ENCODE peak calls at places on chromosomes 7 and 10, in four cellular contexts. V, D, E and H are unnamed samples.

GRCh38 chr10:110834622-110835219 is 37.0 kb upstream of the PDCD4 start:
- DNase-seq in V (no peak), D (no peak), E (no peak), H (no peak)

GRCh38 chr10:124344266-124344590 is 74.5 kb downstream of the OAT start:
- DNase-seq in V (peak), D (no peak), E (no peak), H (no peak)

GRCh38 chr7:36313607-36314006 is 76.1 kb upstream of the ANLN start:
- DNase-seq in V (no peak), D (no peak), E (no peak), H (no peak)

GRCh38 chr10:29882766-29883165 is 176.6 kb downstream of the JCAD start:
- DNase-seq in V (no peak), D (peak), E (no peak), H (no peak)

GRCh38 chr10:117007080-117007479 is 2.1 kb upstream of the SHTN1 start:
- DNase-seq in V (no peak), D (no peak), E (no peak), H (peak)

GRCh38 chr7:92623544-92623943 is 33.4 kb upstream of the FAM133B start:
- DNase-seq in V (no peak), D (no peak), E (no peak), H (no peak)

GRCh38 chr7:91515961-91516360 is 251.7 kb downstream of the FZD1 start:
- DNase-seq in V (no peak), D (no peak), E (no peak), H (no peak)

GRCh38 chr10:60955957-60956425 is 12.0 kb upstream of the RHOBTB1 start:
- DNase-seq in V (no peak), D (no peak), E (no peak), H (no peak)

GRCh38 chr7:108570146-108570755 is 577 bp downstream of the DNAJB9 start:
- DNase-seq in V (peak), D (peak), E (peak), H (peak)

GRCh38 chr10:103184615-103185014 is 8.5 kb downstream of the NT5C2 start:
- DNase-seq in V (no peak), D (no peak), E (no peak), H (no peak)

GRCh38 chr10:18886102-18886501 is 162.5 kb upstream of the MALRD1 start:
- DNase-seq in V (no peak), D (no peak), E (peak), H (no peak)

GRCh38 chr7:36620166-36620708 is 104.1 kb downstream of the AOAH start:
- DNase-seq in V (no peak), D (no peak), E (no peak), H (no peak)

GRCh38 chr10:6464862-6465430 is 115.1 kb downstream of the PRKCQ start:
- DNase-seq in V (no peak), D (no peak), E (no peak), H (no peak)

GRCh38 chr10:31037749-31038148 is 6.1 kb upstream of the ZNF438 start:
- DNase-seq in V (no peak), D (no peak), E (no peak), H (no peak)

GRCh38 chr10:118967160-118967559 is 62.4 kb upstream of the NANOS1 start:
- DNase-seq in V (peak), D (no peak), E (no peak), H (no peak)
- TF ChIP-seq CTCF in V (no peak), D (no peak), E (no peak), H (no peak)

GRCh38 chr7:15288746-15289145 is 273.1 kb downstream of the AGMO start:
- DNase-seq in V (no peak), D (no peak), E (no peak), H (no peak)

DNA sequence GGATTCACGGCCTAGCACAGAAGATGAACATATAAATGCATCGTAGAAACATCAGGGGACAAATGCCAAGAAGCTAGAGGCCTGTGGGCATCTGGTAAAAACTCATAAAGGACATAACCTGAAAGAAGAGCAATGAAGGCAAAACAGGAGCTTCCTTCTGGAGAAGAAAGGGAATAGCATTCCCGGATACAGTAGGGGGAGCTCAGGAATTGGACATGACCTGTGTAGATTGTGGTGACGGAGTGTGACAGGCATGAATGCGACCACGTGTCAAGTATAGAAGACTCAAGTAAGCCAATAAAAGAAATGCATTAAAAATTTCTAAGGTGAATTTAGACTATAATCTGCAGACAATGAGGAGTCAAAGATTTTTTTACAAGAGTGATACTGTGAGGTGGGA is 270.1 kb downstream of the AGMO start:
- DNase-seq in V (no peak), D (no peak), E (no peak), H (no peak)
- TF ChIP-seq CTCF in V (no peak), D (no peak), E (no peak), H (no peak)

DNA sequence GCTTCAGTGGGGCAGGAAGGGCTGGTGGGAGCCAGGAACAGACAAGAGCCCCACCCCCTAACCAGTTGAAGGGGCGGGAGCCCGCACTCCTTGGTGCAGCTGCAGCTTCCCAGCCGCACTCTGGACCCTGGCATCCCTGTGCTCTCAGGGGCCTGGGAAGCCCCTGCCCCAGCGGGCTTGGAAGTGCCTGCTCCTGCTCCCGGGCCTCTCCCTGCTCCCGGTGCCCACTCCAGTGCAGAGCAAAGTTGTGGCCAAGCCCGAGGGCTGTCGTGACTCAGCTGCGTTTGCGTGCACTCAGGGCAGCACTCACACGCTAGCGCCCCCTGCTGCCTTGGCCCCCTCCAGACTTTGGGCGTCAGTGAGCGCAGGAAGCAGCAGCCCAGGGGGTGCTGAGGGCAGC is 883.8 kb downstream of the LRMDA start:
- DNase-seq in V (no peak), D (no peak), E (no peak), H (no peak)
- TF ChIP-seq CTCF in V (no peak), D (no peak), E (no peak), H (no peak)

GRCh38 chr7:40833541-40834234 is 698.9 kb downstream of the SUGCT start:
- DNase-seq in V (no peak), D (no peak), E (no peak), H (no peak)
- TF ChIP-seq CTCF in V (no peak), D (no peak), E (no peak), H (peak)

GRCh38 chr7:158257516-158258410 is 329.9 kb downstream of the PTPRN2 start:
- DNase-seq in V (no peak), D (no peak), E (no peak), H (no peak)
- TF ChIP-seq CTCF in V (no peak), D (no peak), E (no peak), H (no peak)

GRCh38 chr7:132789281-132789680 is 213.0 kb upstream of the PLXNA4 start:
- DNase-seq in V (no peak), D (no peak), E (no peak), H (no peak)
- TF ChIP-seq CTCF in V (no peak), D (no peak), E (no peak), H (no peak)

GRCh38 chr10:17229717-17229966 is 1.6 kb downstream of the VIM start:
- DNase-seq in V (no peak), D (no peak), E (no peak), H (no peak)

GRCh38 chr10:17229016-17229716 is 1.1 kb downstream of the VIM start:
- DNase-seq in V (peak), D (peak), E (peak), H (no peak)

GRCh38 chr10:17232276-17232987 is 4.4 kb downstream of the VIM start:
- DNase-seq in V (no peak), D (no peak), E (no peak), H (no peak)

GRCh38 chr10:17228081-17229015 is at the start of gene VIM:
- DNase-seq in V (peak), D (peak), E (peak), H (no peak)

GRCh38 chr10:17229967-17230682 is 2.1 kb downstream of the VIM start:
- DNase-seq in V (peak), D (peak), E (peak), H (no peak)
- TF ChIP-seq CTCF in V (no peak), D (no peak), E (peak), H (no peak)